ENCODE peak calls at places on chromosomes 12 and 14, in four cellular contexts. X is body of pancreas; E is CD4-positive, alpha-beta memory T cell; C is A549. H is an unnamed sample. For H3K9me3, the result is how much of the 10 kb centered on the place peaks cover.

GRCh38 chr14:89325959-89326358 is 91.1 kb downstream of the FOXN3 start:
- DNase-seq in X (no peak), E (no peak), C (no peak), H (no peak)

GRCh38 chr12:43676183-43676813 is 82.3 kb downstream of the PUS7L start:
- DNase-seq in X (no peak), E (peak), C (peak), H (no peak)

GRCh38 chr12:32032205-32032810 is 73.1 kb downstream of the RESF1 start:
- DNase-seq in X (no peak), E (no peak), C (no peak), H (no peak)

GRCh38 chr12:106634206-106634605 is 51.4 kb downstream of the RFX4 start:
- DNase-seq in X (no peak), E (no peak), C (no peak), H (no peak)

GRCh38 chr14:52227559-52228222 is 39.8 kb upstream of the PTGDR start:
- DNase-seq in X (no peak), E (no peak), C (no peak), H (no peak)

GRCh38 chr12:1918081-1918874 is at the start of gene CACNA2D4:
- DNase-seq in X (no peak), E (no peak), C (no peak), H (no peak)

GRCh38 chr12:128971802-128972201 is 118.5 kb downstream of the GLT1D1 start:
- DNase-seq in X (no peak), E (no peak), C (no peak), H (no peak)

GRCh38 chr12:1605129-1606020 is 11.0 kb upstream of the FBXL14 start:
- DNase-seq in X (peak), E (peak), C (peak), H (peak)

GRCh38 chr14:32934891-32935633 is 3.6 kb upstream of the NPAS3 start:
- DNase-seq in X (no peak), E (no peak), C (no peak), H (no peak)

GRCh38 chr12:101925352-101925751 is 48.0 kb downstream of the DRAM1 start:
- DNase-seq in X (peak), E (no peak), C (peak), H (no peak)

GRCh38 chr14:90675399-90675798 is 140.8 kb downstream of the TTC7B start:
- DNase-seq in X (no peak), E (no peak), C (no peak), H (no peak)

GRCh38 chr12:96375173-96375572 is 25.1 kb downstream of the CDK17 start:
- DNase-seq in X (no peak), E (no peak), C (no peak), H (no peak)

GRCh38 chr12:98895086-98895651 is 250.1 kb downstream of the APAF1 start:
- DNase-seq in X (no peak), E (no peak), C (no peak), H (no peak)

GRCh38 chr12:64147011-64147671 is 75.0 kb downstream of the KICS2 start:
- DNase-seq in X (no peak), E (no peak), C (no peak), H (no peak)

GRCh38 chr14:20219033-20219432 is 4.5 kb upstream of the OR11H6 start:
- DNase-seq in X (no peak), E (no peak), C (peak), H (no peak)

GRCh38 chr12:96255077-96255476 is 60.9 kb downstream of the ELK3 start:
- DNase-seq in X (no peak), E (no peak), C (no peak), H (no peak)

GRCh38 chr12:85985996-85986395 is 111.9 kb downstream of the NTS start:
- DNase-seq in X (no peak), E (no peak), C (no peak), H (no peak)

GRCh38 chr14:70934502-70935134 is 27.4 kb downstream of the PCNX1 start:
- DNase-seq in X (no peak), E (peak), C (no peak), H (no peak)

GRCh38 chr12:95371571-95371970 is 102.4 kb upstream of the METAP2 start:
- DNase-seq in X (no peak), E (no peak), C (no peak), H (no peak)

GRCh38 chr12:54026640-54027441 is 1.4 kb upstream of the HOXC6 start:
- DNase-seq in X (no peak), E (no peak), C (no peak), H (no peak)

GRCh38 chr12:62919827-62920226 is 15.1 kb downstream of the PPM1H start:
- DNase-seq in X (no peak), E (no peak), C (no peak), H (no peak)

GRCh38 chr12:53427905-53428594 is 4.4 kb downstream of the AMHR2 start:
- DNase-seq in X (no peak), E (no peak), C (peak), H (no peak)

GRCh38 chr12:128521981-128522380 is 255.0 kb downstream of the TMEM132C start:
- DNase-seq in X (no peak), E (no peak), C (no peak), H (no peak)

GRCh38 chr14:96975116-96975515 is 177.9 kb downstream of the VRK1 start:
- DNase-seq in X (no peak), E (no peak), C (no peak), H (no peak)

GRCh38 chr12:85036241-85036707 is at the start of the genes LRRIQ1 and TSPAN19:
- DNase-seq in X (peak), E (peak), C (peak), H (peak)

GRCh38 chr14:24312736-24313507 is 1.6 kb downstream of the LTB4R start:
- DNase-seq in X (no peak), E (peak), C (no peak), H (no peak)

GRCh38 chr14:63564318-63564717 is 21.1 kb upstream of the PPP2R5E start:
- DNase-seq in X (no peak), E (no peak), C (peak), H (no peak)

GRCh38 chr12:81468206-81468605 is 290.9 kb downstream of the PPFIA2 start:
- DNase-seq in X (no peak), E (no peak), C (no peak), H (no peak)

GRCh38 chr14:103576371-103577024 is 13.7 kb downstream of the COA8 start:
- DNase-seq in X (peak), E (no peak), C (peak), H (no peak)

GRCh38 chr12:38156497-38157245 is 159.9 kb upstream of the ALG10B start:
- DNase-seq in X (no peak), E (no peak), C (no peak), H (no peak)
- H3K9me3 ChIP-seq in X (under half), E (under half), C (under half), H (under half)

DNA sequence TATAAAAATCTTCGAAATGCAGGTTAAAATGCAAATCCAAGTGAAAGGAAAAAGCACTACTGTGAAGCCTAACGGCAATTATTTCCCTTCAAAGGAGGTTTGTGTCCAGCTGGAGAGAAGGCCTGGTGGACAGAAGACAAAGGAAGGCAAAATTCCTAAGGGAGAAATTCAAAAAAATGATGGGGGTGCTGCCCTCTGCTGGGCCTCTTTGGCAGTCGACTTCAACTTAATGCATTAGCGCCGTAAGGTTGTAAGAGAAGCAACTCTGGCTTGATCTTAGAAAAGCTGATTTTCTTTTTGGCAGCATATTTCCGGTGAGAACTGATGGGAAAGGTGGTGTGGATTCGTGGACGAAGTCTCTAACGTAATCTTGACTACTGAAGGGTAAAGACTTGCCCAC is 34.3 kb upstream of the CHFR start:
- DNase-seq in X (no peak), E (no peak), C (no peak), H (no peak)
- H3K9me3 ChIP-seq in X (under half), E (under half), C (half or more), H (under half)

GRCh38 chr12:90611048-90611447 is 343.9 kb downstream of the CCER1 start:
- DNase-seq in X (no peak), E (no peak), C (no peak), H (no peak)
- H3K9me3 ChIP-seq in X (under half), E (under half), C (under half), H (under half)

DNA sequence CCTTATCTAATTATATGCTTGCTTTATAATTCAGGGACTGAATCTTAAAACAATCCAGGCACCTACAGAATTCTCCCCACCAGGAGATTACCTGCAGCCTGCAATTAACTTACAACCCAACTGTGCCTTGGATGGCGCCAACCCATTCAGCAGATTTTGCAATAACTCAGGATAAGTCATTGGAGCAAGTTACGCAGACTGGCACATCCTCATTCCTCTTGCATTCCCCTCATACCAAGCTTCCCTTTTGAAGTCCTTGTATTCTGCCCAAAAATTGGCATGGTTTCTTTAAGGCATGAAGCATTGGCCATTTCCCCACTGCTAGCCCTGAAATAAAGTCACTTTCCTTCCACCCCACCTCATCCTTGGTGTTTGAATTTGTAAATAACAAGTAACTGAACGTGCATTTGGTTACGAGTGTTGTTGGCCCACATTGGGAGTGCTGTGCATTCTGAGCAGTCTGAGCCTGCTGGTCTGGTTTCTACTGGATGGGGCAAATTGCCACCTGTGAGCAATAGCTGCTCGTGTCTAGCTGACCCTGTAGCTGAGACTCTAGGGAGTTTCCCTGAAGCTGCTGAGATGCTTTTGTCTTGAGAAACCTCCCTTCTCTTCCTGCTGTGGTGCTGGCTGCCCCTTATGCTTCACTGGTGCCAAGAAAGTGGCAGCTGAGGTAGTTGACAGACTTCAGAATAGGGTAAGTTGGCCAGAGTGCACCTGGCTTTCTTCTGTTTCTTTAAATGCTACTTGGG is 99.2 kb upstream of the SCAF11 start:
- DNase-seq in X (no peak), E (no peak), C (no peak), H (no peak)
- H3K9me3 ChIP-seq in X (under half), E (under half), C (under half), H (under half)

DNA sequence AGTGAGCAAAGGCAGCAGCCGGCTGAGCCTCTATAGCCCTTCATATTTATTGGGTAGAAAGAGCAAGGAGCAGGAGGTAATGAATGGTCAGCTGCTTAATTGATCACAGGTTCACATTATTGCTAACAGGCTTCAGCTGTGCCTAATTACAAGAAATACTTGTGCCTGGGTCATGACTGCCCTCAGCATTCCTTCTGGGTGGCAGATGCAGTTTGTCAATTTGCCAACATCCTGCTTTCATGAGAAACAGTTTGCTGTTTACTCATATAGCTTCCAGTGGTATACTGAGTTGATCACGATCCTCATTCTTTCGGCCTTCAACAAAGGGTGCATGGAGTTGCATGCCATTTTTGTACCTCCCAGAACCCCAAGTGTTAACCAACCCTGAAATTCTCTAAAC is 81.0 kb upstream of the PLEKHG7 start:
- DNase-seq in X (no peak), E (no peak), C (no peak), H (no peak)
- H3K9me3 ChIP-seq in X (under half), E (under half), C (under half), H (under half)

GRCh38 chr12:14607561-14607960 is 39.9 kb upstream of the PLBD1 start:
- DNase-seq in X (no peak), E (no peak), C (no peak), H (no peak)
- H3K9me3 ChIP-seq in X (under half), E (under half), C (under half), H (under half)

H was measured in T-helper 17 cell.